ENCODE peak calls at places on chromosomes 12 and 14, in ten cellular contexts. One of them, this sample, is unnamed. For H3K4me1 and H3K27me3, the result is how much of the 10 kb centered on the place peaks cover.

GRCh38 chr12:121590476-121591143 is 9.8 kb upstream of the KDM2B start:
- DNase-seq in spleen: no peak
- DNase-seq in right cardiac atrium: no peak
- DNase-seq in ovary: no peak
- DNase-seq in heart right ventricle: no peak
- DNase-seq in lower lobe of right lung: no peak
- DNase-seq in tibial artery: no peak
- DNase-seq in tibial nerve: no peak
- DNase-seq in upper lobe of right lung: no peak
- DNase-seq in hepatocyte: no peak
- DNase-seq in this sample: peak

GRCh38 chr12:32208355-32208754 is 101.7 kb downstream of the BICD1 start:
- DNase-seq in right cardiac atrium: no peak
- DNase-seq in upper lobe of right lung: no peak
- DNase-seq in heart right ventricle: no peak
- DNase-seq in ovary: no peak
- DNase-seq in tibial artery: no peak
- DNase-seq in lower lobe of right lung: no peak
- DNase-seq in tibial nerve: no peak
- DNase-seq in hepatocyte: no peak
- DNase-seq in spleen: no peak
- DNase-seq in this sample: no peak

GRCh38 chr12:65279387-65280112 is 1.1 kb downstream of the MSRB3 start:
- DNase-seq in heart right ventricle: no peak
- DNase-seq in right cardiac atrium: no peak
- DNase-seq in ovary: no peak
- DNase-seq in spleen: no peak
- DNase-seq in lower lobe of right lung: no peak
- DNase-seq in tibial nerve: no peak
- DNase-seq in hepatocyte: no peak
- DNase-seq in upper lobe of right lung: no peak
- DNase-seq in tibial artery: no peak
- DNase-seq in this sample: no peak

GRCh38 chr14:62674833-62675232 is 370.4 kb downstream of the KCNH5 start:
- DNase-seq in tibial nerve: no peak
- DNase-seq in heart right ventricle: no peak
- DNase-seq in spleen: no peak
- DNase-seq in hepatocyte: peak
- DNase-seq in ovary: no peak
- DNase-seq in upper lobe of right lung: no peak
- DNase-seq in tibial artery: no peak
- DNase-seq in lower lobe of right lung: no peak
- DNase-seq in right cardiac atrium: no peak
- DNase-seq in this sample: no peak

GRCh38 chr14:78259831-78260230 is 89.7 kb downstream of the NRXN3 start:
- DNase-seq in spleen: no peak
- DNase-seq in tibial nerve: no peak
- DNase-seq in ovary: no peak
- DNase-seq in tibial artery: no peak
- DNase-seq in heart right ventricle: no peak
- DNase-seq in lower lobe of right lung: no peak
- DNase-seq in hepatocyte: no peak
- DNase-seq in upper lobe of right lung: no peak
- DNase-seq in right cardiac atrium: no peak
- DNase-seq in this sample: peak

GRCh38 chr12:109730306-109731145 is 16.9 kb downstream of the FAM222A start:
- DNase-seq in ovary: peak
- DNase-seq in upper lobe of right lung: peak
- DNase-seq in tibial artery: no peak
- DNase-seq in right cardiac atrium: no peak
- DNase-seq in lower lobe of right lung: peak
- DNase-seq in spleen: peak
- DNase-seq in hepatocyte: no peak
- DNase-seq in tibial nerve: peak
- DNase-seq in heart right ventricle: no peak
- DNase-seq in this sample: no peak

GRCh38 chr14:34043627-34044372 is 92.9 kb upstream of the EGLN3 start:
- DNase-seq in heart right ventricle: no peak
- DNase-seq in spleen: no peak
- DNase-seq in tibial nerve: no peak
- DNase-seq in lower lobe of right lung: no peak
- DNase-seq in hepatocyte: peak
- DNase-seq in right cardiac atrium: no peak
- DNase-seq in upper lobe of right lung: no peak
- DNase-seq in ovary: no peak
- DNase-seq in tibial artery: no peak
- DNase-seq in this sample: no peak

GRCh38 chr14:69002069-69002468 is 23.0 kb upstream of the ACTN1 start:
- DNase-seq in ovary: no peak
- DNase-seq in heart right ventricle: peak
- DNase-seq in upper lobe of right lung: no peak
- DNase-seq in spleen: no peak
- DNase-seq in hepatocyte: peak
- DNase-seq in right cardiac atrium: peak
- DNase-seq in tibial artery: no peak
- DNase-seq in lower lobe of right lung: no peak
- DNase-seq in tibial nerve: no peak
- DNase-seq in this sample: no peak

GRCh38 chr12:51971679-51972423 is 20.4 kb downstream of the ACVR1B start:
- DNase-seq in right cardiac atrium: no peak
- DNase-seq in hepatocyte: no peak
- DNase-seq in lower lobe of right lung: no peak
- DNase-seq in tibial nerve: no peak
- DNase-seq in heart right ventricle: no peak
- DNase-seq in upper lobe of right lung: no peak
- DNase-seq in ovary: no peak
- DNase-seq in spleen: no peak
- DNase-seq in tibial artery: no peak
- DNase-seq in this sample: no peak

GRCh38 chr12:51972424-51972812 is 20.9 kb downstream of the ACVR1B start:
- DNase-seq in tibial artery: no peak
- DNase-seq in heart right ventricle: no peak
- DNase-seq in tibial nerve: no peak
- DNase-seq in upper lobe of right lung: no peak
- DNase-seq in ovary: no peak
- DNase-seq in spleen: no peak
- DNase-seq in hepatocyte: no peak
- DNase-seq in lower lobe of right lung: no peak
- DNase-seq in right cardiac atrium: no peak
- DNase-seq in this sample: no peak

GRCh38 chr12:51974646-51975045 is 23.1 kb downstream of the ACVR1B start:
- DNase-seq in heart right ventricle: no peak
- DNase-seq in hepatocyte: no peak
- DNase-seq in tibial artery: no peak
- DNase-seq in spleen: no peak
- DNase-seq in tibial nerve: no peak
- DNase-seq in lower lobe of right lung: no peak
- DNase-seq in ovary: no peak
- DNase-seq in upper lobe of right lung: no peak
- DNase-seq in right cardiac atrium: no peak
- DNase-seq in this sample: no peak

GRCh38 chr12:51973560-51973959 is 22.1 kb downstream of the ACVR1B start:
- DNase-seq in hepatocyte: no peak
- DNase-seq in spleen: no peak
- DNase-seq in tibial nerve: no peak
- DNase-seq in tibial artery: no peak
- DNase-seq in upper lobe of right lung: no peak
- DNase-seq in lower lobe of right lung: no peak
- DNase-seq in right cardiac atrium: no peak
- DNase-seq in ovary: no peak
- DNase-seq in heart right ventricle: no peak
- DNase-seq in this sample: no peak

GRCh38 chr12:51972849-51973273 is 21.4 kb downstream of the ACVR1B start:
- DNase-seq in tibial artery: peak
- DNase-seq in heart right ventricle: peak
- DNase-seq in lower lobe of right lung: peak
- DNase-seq in ovary: no peak
- DNase-seq in tibial nerve: no peak
- DNase-seq in upper lobe of right lung: peak
- DNase-seq in right cardiac atrium: peak
- DNase-seq in hepatocyte: peak
- DNase-seq in spleen: peak
- DNase-seq in this sample: no peak
- H3K4me1 ChIP-seq in tibial artery: under half
- H3K4me1 ChIP-seq in heart right ventricle: under half
- H3K4me1 ChIP-seq in lower lobe of right lung: half or more
- H3K4me1 ChIP-seq in ovary: under half
- H3K4me1 ChIP-seq in tibial nerve: under half
- H3K4me1 ChIP-seq in upper lobe of right lung: half or more
- H3K4me1 ChIP-seq in right cardiac atrium: under half
- H3K4me1 ChIP-seq in hepatocyte: half or more
- H3K4me1 ChIP-seq in spleen: under half
- H3K4me1 ChIP-seq in this sample: under half

GRCh38 chr12:197347-197746 is 16.6 kb downstream of the SLC6A12 start:
- DNase-seq in hepatocyte: no peak
- DNase-seq in tibial artery: no peak
- DNase-seq in ovary: no peak
- DNase-seq in right cardiac atrium: no peak
- DNase-seq in heart right ventricle: no peak
- DNase-seq in spleen: peak
- DNase-seq in tibial nerve: no peak
- DNase-seq in lower lobe of right lung: no peak
- DNase-seq in upper lobe of right lung: no peak
- DNase-seq in this sample: no peak

GRCh38 chr12:201361-201760 is 12.6 kb downstream of the SLC6A12 start:
- DNase-seq in heart right ventricle: no peak
- DNase-seq in tibial artery: no peak
- DNase-seq in hepatocyte: no peak
- DNase-seq in lower lobe of right lung: no peak
- DNase-seq in upper lobe of right lung: no peak
- DNase-seq in spleen: peak
- DNase-seq in right cardiac atrium: no peak
- DNase-seq in tibial nerve: no peak
- DNase-seq in ovary: no peak
- DNase-seq in this sample: no peak

GRCh38 chr12:196436-196835 is 17.5 kb downstream of the SLC6A12 start:
- DNase-seq in spleen: peak
- DNase-seq in right cardiac atrium: no peak
- DNase-seq in heart right ventricle: no peak
- DNase-seq in lower lobe of right lung: no peak
- DNase-seq in tibial nerve: no peak
- DNase-seq in hepatocyte: no peak
- DNase-seq in upper lobe of right lung: no peak
- DNase-seq in ovary: no peak
- DNase-seq in tibial artery: no peak
- DNase-seq in this sample: no peak

GRCh38 chr12:197911-198695 is 15.9 kb downstream of the SLC6A12 start:
- DNase-seq in ovary: no peak
- DNase-seq in heart right ventricle: no peak
- DNase-seq in tibial artery: no peak
- DNase-seq in spleen: peak
- DNase-seq in right cardiac atrium: no peak
- DNase-seq in upper lobe of right lung: no peak
- DNase-seq in hepatocyte: no peak
- DNase-seq in tibial nerve: no peak
- DNase-seq in lower lobe of right lung: no peak
- DNase-seq in this sample: no peak

GRCh38 chr12:198708-199107 is 15.2 kb downstream of the SLC6A12 start:
- DNase-seq in right cardiac atrium: no peak
- DNase-seq in tibial artery: no peak
- DNase-seq in hepatocyte: no peak
- DNase-seq in tibial nerve: no peak
- DNase-seq in heart right ventricle: no peak
- DNase-seq in spleen: peak
- DNase-seq in lower lobe of right lung: no peak
- DNase-seq in ovary: no peak
- DNase-seq in upper lobe of right lung: no peak
- DNase-seq in this sample: no peak
- H3K27me3 ChIP-seq in right cardiac atrium: under half
- H3K27me3 ChIP-seq in tibial artery: under half
- H3K27me3 ChIP-seq in hepatocyte: under half
- H3K27me3 ChIP-seq in tibial nerve: under half
- H3K27me3 ChIP-seq in heart right ventricle: under half
- H3K27me3 ChIP-seq in spleen: under half
- H3K27me3 ChIP-seq in lower lobe of right lung: under half
- H3K27me3 ChIP-seq in ovary: under half
- H3K27me3 ChIP-seq in upper lobe of right lung: under half
- H3K27me3 ChIP-seq in this sample: half or more

GRCh38 chr14:22493143-22493542 is 95.9 kb downstream of the DAD1 start:
- DNase-seq in hepatocyte: no peak
- DNase-seq in ovary: no peak
- DNase-seq in lower lobe of right lung: no peak
- DNase-seq in heart right ventricle: no peak
- DNase-seq in right cardiac atrium: no peak
- DNase-seq in spleen: no peak
- DNase-seq in tibial artery: no peak
- DNase-seq in tibial nerve: no peak
- DNase-seq in upper lobe of right lung: no peak
- DNase-seq in this sample: no peak

GRCh38 chr14:22493753-22494152 is 95.3 kb downstream of the DAD1 start:
- DNase-seq in heart right ventricle: no peak
- DNase-seq in ovary: no peak
- DNase-seq in tibial artery: no peak
- DNase-seq in lower lobe of right lung: no peak
- DNase-seq in upper lobe of right lung: no peak
- DNase-seq in hepatocyte: no peak
- DNase-seq in spleen: no peak
- DNase-seq in tibial nerve: no peak
- DNase-seq in right cardiac atrium: peak
- DNase-seq in this sample: no peak

GRCh38 chr14:22492601-22493000 is 96.4 kb downstream of the DAD1 start:
- DNase-seq in tibial nerve: no peak
- DNase-seq in lower lobe of right lung: no peak
- DNase-seq in hepatocyte: no peak
- DNase-seq in upper lobe of right lung: no peak
- DNase-seq in tibial artery: no peak
- DNase-seq in right cardiac atrium: peak
- DNase-seq in heart right ventricle: no peak
- DNase-seq in ovary: no peak
- DNase-seq in spleen: no peak
- DNase-seq in this sample: no peak

GRCh38 chr14:22489957-22490950 is 98.8 kb downstream of the DAD1 start:
- DNase-seq in upper lobe of right lung: no peak
- DNase-seq in spleen: no peak
- DNase-seq in ovary: no peak
- DNase-seq in heart right ventricle: no peak
- DNase-seq in right cardiac atrium: no peak
- DNase-seq in tibial artery: no peak
- DNase-seq in tibial nerve: no peak
- DNase-seq in hepatocyte: no peak
- DNase-seq in lower lobe of right lung: no peak
- DNase-seq in this sample: no peak

DNA sequence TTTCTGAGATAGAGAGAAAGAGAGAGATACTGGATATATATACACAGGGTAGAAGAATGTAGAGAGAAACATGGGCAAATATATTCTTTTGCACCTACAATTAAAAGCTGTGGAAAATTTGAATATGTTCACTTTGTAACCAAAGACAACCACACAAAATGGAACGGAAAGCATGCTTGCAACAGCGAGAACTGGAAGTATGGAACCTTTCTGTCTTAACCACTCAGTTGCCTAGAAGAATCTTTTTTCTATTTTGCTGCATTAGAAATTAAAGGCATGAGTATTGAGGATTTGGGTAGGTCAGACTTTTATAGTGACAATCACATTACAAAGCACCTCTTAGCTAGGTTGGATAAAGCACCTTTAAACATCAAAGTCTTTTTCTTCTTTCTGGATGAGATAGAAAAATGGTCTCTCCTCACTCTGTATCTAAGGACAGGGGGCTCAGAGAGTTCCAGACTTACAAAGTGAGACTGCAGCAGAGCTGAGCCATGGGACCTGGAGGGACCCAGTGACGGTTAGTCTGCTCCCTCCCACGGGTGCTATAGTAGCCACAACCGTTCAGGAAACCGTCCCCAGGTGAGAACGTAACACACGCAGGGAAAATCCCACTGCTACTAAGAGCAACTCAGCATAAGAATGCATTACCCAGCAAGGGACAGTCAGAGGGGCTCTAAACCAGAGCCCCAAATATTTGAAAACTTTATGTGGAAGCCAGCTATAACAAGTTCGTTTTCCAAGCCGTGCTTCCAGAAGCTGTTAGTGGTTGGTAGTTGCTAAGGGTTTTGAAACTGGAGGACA is 97.1 kb downstream of the DAD1 start:
- DNase-seq in tibial nerve: no peak
- DNase-seq in tibial artery: no peak
- DNase-seq in heart right ventricle: no peak
- DNase-seq in hepatocyte: no peak
- DNase-seq in lower lobe of right lung: no peak
- DNase-seq in spleen: no peak
- DNase-seq in ovary: no peak
- DNase-seq in upper lobe of right lung: no peak
- DNase-seq in right cardiac atrium: no peak
- DNase-seq in this sample: no peak
- H3K27ac ChIP-seq in tibial nerve: peak
- H3K27ac ChIP-seq in tibial artery: no peak
- H3K27ac ChIP-seq in heart right ventricle: no peak
- H3K27ac ChIP-seq in hepatocyte: no peak
- H3K27ac ChIP-seq in lower lobe of right lung: peak
- H3K27ac ChIP-seq in spleen: peak
- H3K27ac ChIP-seq in ovary: no peak
- H3K27ac ChIP-seq in upper lobe of right lung: peak
- H3K27ac ChIP-seq in right cardiac atrium: no peak
- H3K27ac ChIP-seq in this sample: no peak

DNA sequence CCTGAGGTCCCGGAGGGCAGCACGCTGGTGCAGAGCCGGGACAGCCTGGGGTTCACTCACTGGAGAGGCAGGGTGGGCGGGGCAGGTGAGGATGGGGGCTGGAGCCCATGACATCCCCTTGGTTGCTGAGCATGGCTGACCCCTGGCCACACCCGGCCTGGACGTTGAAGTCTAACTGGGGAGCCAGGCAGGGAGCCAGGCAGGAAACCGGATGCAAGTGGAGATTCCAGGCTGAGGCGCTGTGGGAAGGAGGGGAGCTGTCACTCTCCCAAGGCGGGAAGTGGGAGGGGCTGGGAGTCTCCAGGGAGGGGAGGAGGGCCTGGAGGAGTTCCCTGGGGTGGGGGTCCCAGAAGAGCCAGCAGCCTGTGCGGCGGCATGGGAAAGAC is 7.7 kb upstream of the INF2 start:
- DNase-seq in tibial nerve: peak
- DNase-seq in heart right ventricle: peak
- DNase-seq in lower lobe of right lung: peak
- DNase-seq in upper lobe of right lung: peak
- DNase-seq in spleen: peak
- DNase-seq in right cardiac atrium: peak
- DNase-seq in tibial artery: peak
- DNase-seq in hepatocyte: peak
- DNase-seq in ovary: peak
- DNase-seq in this sample: peak
- H3K4me1 ChIP-seq in tibial nerve: under half
- H3K4me1 ChIP-seq in heart right ventricle: half or more
- H3K4me1 ChIP-seq in lower lobe of right lung: half or more
- H3K4me1 ChIP-seq in upper lobe of right lung: under half
- H3K4me1 ChIP-seq in spleen: under half
- H3K4me1 ChIP-seq in right cardiac atrium: under half
- H3K4me1 ChIP-seq in tibial artery: half or more
- H3K4me1 ChIP-seq in hepatocyte: half or more
- H3K4me1 ChIP-seq in ovary: under half
- H3K4me1 ChIP-seq in this sample: half or more